ENCODE peak calls at places on chromosomes 7 and 10, in eight cellular contexts. W is AG09319; Q is GM06990; K is EH; C is activated CD4-positive, alpha-beta T cell treated with anti-CD3 and anti-CD28 coated beads, Interleukin-2, amount 50 U/mL, for 24 hours; O is B cell; Z is T-cell; N is naive B cell. J is an unnamed sample.

GRCh38 chr7:100476903-100477870 is 1.8 kb downstream of the TSC22D4 start:
- DNase-seq in W (no peak), Q (no peak), K (peak), C (no peak), O (peak), Z (no peak), N (no peak), J (no peak)

GRCh38 chr7:50962281-50962883 is 179.7 kb upstream of the GRB10 start:
- DNase-seq in W (no peak), Q (no peak), K (no peak), C (no peak), O (no peak), Z (no peak), N (no peak), J (no peak)

GRCh38 chr7:123075838-123076462 is 80.5 kb upstream of the TAS2R16 start:
- DNase-seq in W (no peak), Q (no peak), K (no peak), C (no peak), O (no peak), Z (no peak), N (no peak), J (no peak)

GRCh38 chr10:36801660-36802059 is 323.7 kb upstream of the ANKRD30A start:
- DNase-seq in W (no peak), Q (no peak), K (no peak), C (no peak), O (no peak), Z (no peak), N (no peak), J (no peak)

GRCh38 chr7:89780291-89780690 is 374.0 kb upstream of the STEAP1 start:
- DNase-seq in W (no peak), Q (no peak), K (no peak), C (no peak), O (no peak), Z (no peak), N (no peak), J (no peak)

GRCh38 chr7:2024227-2024918 is 208.4 kb downstream of the MAD1L1 start:
- DNase-seq in W (no peak), Q (no peak), K (peak), C (no peak), O (no peak), Z (no peak), N (no peak), J (no peak)

GRCh38 chr10:77715081-77715480 is 77.5 kb upstream of the KCNMA1 start:
- DNase-seq in W (no peak), Q (no peak), K (no peak), C (no peak), O (no peak), Z (no peak), N (no peak), J (no peak)

GRCh38 chr10:133336131-133337078 is at the start of gene CALY:
- DNase-seq in W (no peak), Q (peak), K (no peak), C (peak), O (peak), Z (peak), N (peak), J (no peak)

GRCh38 chr7:6432786-6433185 is 15.0 kb downstream of the DAGLB start:
- DNase-seq in W (no peak), Q (no peak), K (no peak), C (no peak), O (no peak), Z (no peak), N (no peak), J (no peak)

GRCh38 chr10:45454262-45454661 is 80.2 kb downstream of the ALOX5 start:
- DNase-seq in W (no peak), Q (no peak), K (no peak), C (no peak), O (no peak), Z (no peak), N (no peak), J (no peak)

GRCh38 chr7:39125849-39126248 is 148.1 kb downstream of the POU6F2 start:
- DNase-seq in W (no peak), Q (no peak), K (no peak), C (no peak), O (no peak), Z (no peak), N (no peak), J (no peak)

GRCh38 chr7:1419688-1420087 is 39.6 kb downstream of the MICALL2 start:
- DNase-seq in W (no peak), Q (no peak), K (no peak), C (no peak), O (no peak), Z (no peak), N (no peak), J (no peak)

GRCh38 chr10:72073677-72074412 is 14.5 kb downstream of the SPOCK2 start:
- DNase-seq in W (no peak), Q (no peak), K (no peak), C (no peak), O (no peak), Z (no peak), N (no peak), J (peak)

GRCh38 chr10:78634835-78635234 is 433.9 kb upstream of the ZMIZ1 start:
- DNase-seq in W (no peak), Q (no peak), K (peak), C (no peak), O (no peak), Z (no peak), N (no peak), J (no peak)

GRCh38 chr7:64046041-64046389 is 781 bp downstream of the ZNF727 start:
- DNase-seq in W (no peak), Q (no peak), K (no peak), C (no peak), O (no peak), Z (no peak), N (no peak), J (no peak)

GRCh38 chr10:15518256-15518655 is 147.2 kb upstream of the FAM171A1 start:
- DNase-seq in W (no peak), Q (no peak), K (peak), C (no peak), O (no peak), Z (no peak), N (no peak), J (no peak)

GRCh38 chr10:70680899-70681730 is 8.8 kb downstream of the ADAMTS14 start:
- DNase-seq in W (no peak), Q (no peak), K (no peak), C (no peak), O (no peak), Z (no peak), N (no peak), J (peak)

GRCh38 chr10:70403483-70404035 is 386 bp upstream of the EIF4EBP2 start:
- DNase-seq in W (no peak), Q (no peak), K (no peak), C (no peak), O (no peak), Z (no peak), N (no peak), J (no peak)

GRCh38 chr7:20539201-20539600 is 76.3 kb upstream of the ABCB5 start:
- DNase-seq in W (no peak), Q (no peak), K (no peak), C (no peak), O (no peak), Z (no peak), N (no peak), J (peak)

GRCh38 chr7:23709081-23709746 is 805 bp upstream of the STK31 start:
- DNase-seq in W (no peak), Q (no peak), K (no peak), C (no peak), O (no peak), Z (no peak), N (no peak), J (no peak)

J was measured in NCI-H1694 treated with DMSO at 0.1 percent for 48 hours.